ENCODE peak calls at places on chromosome 9, in nine cellular contexts. X, I, N, L, W, D, P, M and V are unnamed samples.

GRCh38 chr9:4862506-4863250 is 69.9 kb downstream of the RCL1 start:
- DNase-seq in X (no peak), I (no peak), N (no peak), L (no peak), W (no peak), D (no peak), P (no peak), M (no peak), V (no peak)

GRCh38 chr9:123424131-123424530 is 68.1 kb downstream of the CRB2 start:
- DNase-seq in X (no peak), I (no peak), N (no peak), L (no peak), W (no peak), D (no peak), P (no peak), M (no peak), V (no peak)

GRCh38 chr9:116112236-116112635 is 41.4 kb upstream of the PAPPA start:
- DNase-seq in X (peak; percentile 36), I (no peak), N (no peak), L (no peak), W (no peak), D (no peak), P (no peak), M (no peak), V (no peak)

GRCh38 chr9:123571240-123571639 is 215.2 kb downstream of the CRB2 start:
- DNase-seq in X (no peak), I (no peak), N (no peak), L (no peak), W (no peak), D (no peak), P (no peak), M (no peak), V (no peak)

GRCh38 chr9:2583308-2584013 is 38.1 kb upstream of the VLDLR start:
- DNase-seq in X (peak; percentile 34), I (no peak), N (no peak), L (no peak), W (no peak), D (no peak), P (no peak), M (no peak), V (no peak)

GRCh38 chr9:130451509-130452388 is 7.0 kb downstream of the ASS1 start:
- DNase-seq in X (peak; percentile 93), I (no peak), N (peak; percentile 94), L (peak; percentile 74), W (peak; percentile 70), D (no peak), P (peak; percentile 16), M (peak; percentile 79), V (no peak)

GRCh38 chr9:124544535-124544934 is 37.3 kb upstream of the NR5A1 start:
- DNase-seq in X (no peak), I (no peak), N (no peak), L (no peak), W (no peak), D (no peak), P (no peak), M (no peak), V (no peak)

GRCh38 chr9:123358181-123358894 is 2.3 kb downstream of the CRB2 start:
- DNase-seq in X (no peak), I (no peak), N (no peak), L (no peak), W (no peak), D (no peak), P (peak; percentile 56), M (no peak), V (no peak)

GRCh38 chr9:3459076-3459475 is 66.7 kb downstream of the RFX3 start:
- DNase-seq in X (no peak), I (no peak), N (peak; percentile 65), L (no peak), W (no peak), D (no peak), P (no peak), M (peak; percentile 21), V (no peak)

GRCh38 chr9:137452761-137453642 is 6.1 kb downstream of the NSMF start:
- DNase-seq in X (no peak), I (peak; percentile 30), N (no peak), L (no peak), W (no peak), D (peak; percentile 24), P (no peak), M (no peak), V (peak; percentile 50)

GRCh38 chr9:127899200-127899943 is at the start of gene ST6GALNAC6:
- DNase-seq in X (peak; percentile 73), I (peak; percentile 73), N (peak; percentile 92), L (peak; percentile 56), W (peak; percentile 47), D (peak; percentile 75), P (peak; percentile 49), M (peak; percentile 75), V (no peak)

GRCh38 chr9:30075451-30076199 is 2308.8 kb upstream of the ACO1 start:
- DNase-seq in X (peak; percentile 79), I (no peak), N (no peak), L (no peak), W (no peak), D (no peak), P (no peak), M (no peak), V (no peak)

GRCh38 chr9:77735515-77735914 is 87.4 kb upstream of the GNA14 start:
- DNase-seq in X (no peak), I (no peak), N (no peak), L (no peak), W (no peak), D (no peak), P (no peak), M (no peak), V (no peak)

GRCh38 chr9:136174779-136175744 is 29.9 kb downstream of the LHX3 start:
- DNase-seq in X (no peak), I (no peak), N (no peak), L (no peak), W (no peak), D (no peak), P (no peak), M (no peak), V (no peak)

GRCh38 chr9:123335227-123335985 is 20.6 kb upstream of the CRB2 start:
- DNase-seq in X (peak; percentile 90), I (no peak), N (peak; percentile 80), L (no peak), W (peak; percentile 66), D (no peak), P (no peak), M (no peak), V (no peak)

GRCh38 chr9:6944093-6944551 is 186.3 kb downstream of the KDM4C start:
- DNase-seq in X (peak; percentile 58), I (no peak), N (no peak), L (no peak), W (no peak), D (no peak), P (no peak), M (peak; percentile 73), V (no peak)

GRCh38 chr9:120621941-120622340 is 42.0 kb upstream of the CDK5RAP2 start:
- DNase-seq in X (no peak), I (no peak), N (no peak), L (no peak), W (no peak), D (no peak), P (no peak), M (no peak), V (no peak)

GRCh38 chr9:95852059-95853032 is 23.1 kb upstream of the ERCC6L2 start:
- DNase-seq in X (peak; percentile 77), I (no peak), N (no peak), L (no peak), W (no peak), D (no peak), P (no peak), M (peak; percentile 46), V (no peak)